ENCODE peak calls at places on chromosome 19, in nine cellular contexts. F, X, C, W, I, Z, S, P and J are unnamed samples.

GRCh38 chr19:29708553-29709439 is 6.3 kb downstream of the C19orf12 start:
- DNase-seq in F (no peak), X (no peak), C (no peak), W (no peak), I (no peak), Z (no peak), S (no peak), P (peak), J (no peak)

GRCh38 chr19:17333611-17334413 is 843 bp downstream of the ANO8 start:
- DNase-seq in F (peak), X (no peak), C (no peak), W (peak), I (peak), Z (peak), S (no peak), P (no peak), J (peak)

GRCh38 chr19:55688422-55689218 is 13.6 kb downstream of the EPN1 start:
- DNase-seq in F (no peak), X (no peak), C (no peak), W (no peak), I (peak), Z (no peak), S (no peak), P (no peak), J (no peak)

GRCh38 chr19:14835011-14835410 is at the start of the genes OR7A5 and OR7C1:
- DNase-seq in F (no peak), X (no peak), C (no peak), W (no peak), I (no peak), Z (no peak), S (no peak), P (no peak), J (no peak)

GRCh38 chr19:49678970-49679831 is 2.1 kb downstream of the PRMT1 start:
- DNase-seq in F (no peak), X (no peak), C (no peak), W (no peak), I (no peak), Z (no peak), S (no peak), P (no peak), J (no peak)

GRCh38 chr19:3573858-3574637 is 1.3 kb downstream of the HMG20B start:
- DNase-seq in F (peak), X (peak), C (peak), W (peak), I (peak), Z (peak), S (peak), P (peak), J (peak)

GRCh38 chr19:12721656-12722565 is 1.8 kb downstream of the TNPO2 start:
- DNase-seq in F (peak), X (peak), C (peak), W (no peak), I (peak), Z (peak), S (peak), P (peak), J (peak)

GRCh38 chr19:4638828-4639530 is at the start of gene TNFAIP8L1:
- DNase-seq in F (peak), X (peak), C (peak), W (peak), I (no peak), Z (peak), S (peak), P (peak), J (peak)

GRCh38 chr19:51570962-51571575 is at the start of gene ZNF175:
- DNase-seq in F (peak), X (peak), C (peak), W (peak), I (peak), Z (peak), S (peak), P (peak), J (peak)

GRCh38 chr19:17936379-17936778 is 3.6 kb downstream of the CCDC124 start:
- DNase-seq in F (no peak), X (no peak), C (no peak), W (no peak), I (no peak), Z (no peak), S (no peak), P (no peak), J (no peak)

GRCh38 chr19:58274771-58275199 is 4.0 kb upstream of the ZNF8 start:
- DNase-seq in F (no peak), X (no peak), C (no peak), W (no peak), I (no peak), Z (no peak), S (no peak), P (no peak), J (no peak)

GRCh38 chr19:45424191-45425058 is 708 bp upstream of the ERCC1 start:
- DNase-seq in F (peak), X (peak), C (peak), W (no peak), I (peak), Z (no peak), S (peak), P (peak), J (peak)

GRCh38 chr19:32642771-32643170 is 32.2 kb downstream of the ANKRD27 start:
- DNase-seq in F (no peak), X (no peak), C (no peak), W (no peak), I (no peak), Z (peak), S (no peak), P (no peak), J (no peak)

GRCh38 chr19:54151362-54152035 is 8.0 kb downstream of the LENG1 start:
- DNase-seq in F (no peak), X (no peak), C (no peak), W (no peak), I (no peak), Z (no peak), S (no peak), P (no peak), J (no peak)

GRCh38 chr19:40521276-40521675 is 54.5 kb downstream of the SPTBN4 start:
- DNase-seq in F (no peak), X (no peak), C (no peak), W (no peak), I (peak), Z (no peak), S (no peak), P (no peak), J (no peak)

GRCh38 chr19:39093761-39094160 is 9.6 kb downstream of the ACP7 start:
- DNase-seq in F (no peak), X (no peak), C (peak), W (no peak), I (no peak), Z (no peak), S (no peak), P (no peak), J (no peak)

GRCh38 chr19:38152461-38153379 is 71.3 kb downstream of the DPF1 start:
- DNase-seq in F (peak), X (no peak), C (no peak), W (no peak), I (no peak), Z (no peak), S (no peak), P (peak), J (no peak)

GRCh38 chr19:18046066-18046718 is 38.2 kb downstream of the ARRDC2 start:
- DNase-seq in F (peak), X (no peak), C (no peak), W (no peak), I (no peak), Z (no peak), S (no peak), P (no peak), J (no peak)

GRCh38 chr19:56746367-56746766 is 74.8 kb upstream of the ZNF835 start:
- DNase-seq in F (no peak), X (no peak), C (no peak), W (no peak), I (no peak), Z (no peak), S (no peak), P (no peak), J (no peak)

GRCh38 chr19:57055956-57056355 is 63.8 kb upstream of the USP29 start:
- DNase-seq in F (no peak), X (no peak), C (no peak), W (no peak), I (no peak), Z (no peak), S (no peak), P (no peak), J (no peak)

GRCh38 chr19:1074512-1075283 is 7.7 kb downstream of the ARHGAP45 start:
- DNase-seq in F (no peak), X (no peak), C (no peak), W (peak), I (peak), Z (peak), S (peak), P (peak), J (peak)

GRCh38 chr19:5466814-5467291 is 11.6 kb downstream of the ZNRF4 start:
- DNase-seq in F (no peak), X (no peak), C (no peak), W (no peak), I (no peak), Z (no peak), S (no peak), P (peak), J (no peak)

GRCh38 chr19:43318796-43319314 is 34.6 kb upstream of the CD177 start:
- DNase-seq in F (no peak), X (no peak), C (no peak), W (no peak), I (no peak), Z (no peak), S (no peak), P (no peak), J (no peak)

GRCh38 chr19:18234194-18234593 is 8.0 kb upstream of the PDE4C start:
- DNase-seq in F (no peak), X (no peak), C (no peak), W (no peak), I (no peak), Z (no peak), S (no peak), P (no peak), J (no peak)

GRCh38 chr19:55372316-55373081 is 2.2 kb upstream of the IL11 start:
- DNase-seq in F (peak), X (no peak), C (no peak), W (no peak), I (no peak), Z (no peak), S (no peak), P (no peak), J (no peak)

GRCh38 chr19:16463991-16464575 is 7.7 kb downstream of the EPS15L1 start:
- DNase-seq in F (peak), X (no peak), C (no peak), W (no peak), I (no peak), Z (no peak), S (no peak), P (no peak), J (no peak)

GRCh38 chr19:50870417-50871089 is 2.7 kb upstream of the KLK2 start:
- DNase-seq in F (no peak), X (no peak), C (no peak), W (no peak), I (no peak), Z (no peak), S (no peak), P (no peak), J (no peak)

GRCh38 chr19:38375748-38376147 is 1.4 kb downstream of the PSMD8 start:
- DNase-seq in F (no peak), X (no peak), C (no peak), W (no peak), I (no peak), Z (no peak), S (no peak), P (no peak), J (no peak)

GRCh38 chr19:10155834-10156233 is 36.1 kb upstream of the EIF3G start:
- DNase-seq in F (no peak), X (no peak), C (no peak), W (no peak), I (no peak), Z (no peak), S (no peak), P (no peak), J (no peak)

GRCh38 chr19:8452446-8453123 is 7.8 kb downstream of the HNRNPM start:
- DNase-seq in F (no peak), X (no peak), C (no peak), W (no peak), I (no peak), Z (no peak), S (no peak), P (no peak), J (no peak)

GRCh38 chr19:41588497-41589209 is 12.7 kb downstream of the CEACAM21 start:
- DNase-seq in F (peak), X (no peak), C (no peak), W (no peak), I (no peak), Z (no peak), S (no peak), P (no peak), J (peak)

GRCh38 chr19:49573009-49573408 is 7.3 kb downstream of the NOSIP start:
- DNase-seq in F (no peak), X (no peak), C (no peak), W (no peak), I (no peak), Z (no peak), S (no peak), P (no peak), J (no peak)

GRCh38 chr19:29715695-29716581 is 877 bp upstream of the C19orf12 start:
- DNase-seq in F (no peak), X (no peak), C (no peak), W (no peak), I (no peak), Z (peak), S (no peak), P (no peak), J (no peak)

GRCh38 chr19:18194554-18195238 is 1.7 kb downstream of the MPV17L2 start:
- DNase-seq in F (no peak), X (no peak), C (no peak), W (peak), I (no peak), Z (no peak), S (no peak), P (peak), J (peak)

GRCh38 chr19:17944301-17944700 is 11.5 kb downstream of the CCDC124 start:
- DNase-seq in F (peak), X (peak), C (peak), W (no peak), I (no peak), Z (no peak), S (no peak), P (no peak), J (no peak)

GRCh38 chr19:480016-480855 is 16.1 kb upstream of the MADCAM1 start:
- DNase-seq in F (peak), X (no peak), C (no peak), W (no peak), I (peak), Z (peak), S (peak), P (peak), J (no peak)